ENCODE peak calls at places on chromosomes 16 and 17, in four cellular contexts. One of them, this sample, is unnamed.

GRCh38 chr16:89557936-89558490 is 2.5 kb upstream of the RPL13 start:
- DNase-seq in IMR-90: no peak
- DNase-seq in H9: no peak
- DNase-seq in mesendoderm: no peak
- DNase-seq in this sample: no peak

GRCh38 chr17:14297161-14297851 is 3.6 kb upstream of the HS3ST3B1 start:
- DNase-seq in mesendoderm: peak
- DNase-seq in IMR-90: no peak
- DNase-seq in H9: peak
- DNase-seq in this sample: no peak

GRCh38 chr16:3149630-3150345 is 15.0 kb downstream of the ZNF213 start:
- DNase-seq in mesendoderm: peak
- DNase-seq in H9: peak
- DNase-seq in IMR-90: peak
- DNase-seq in this sample: no peak

GRCh38 chr16:87201052-87201451 is 116.1 kb downstream of the C16orf95 start:
- DNase-seq in H9: no peak
- DNase-seq in mesendoderm: no peak
- DNase-seq in IMR-90: peak
- DNase-seq in this sample: no peak

GRCh38 chr16:7364054-7364407 is 31.4 kb downstream of the RBFOX1 start:
- DNase-seq in IMR-90: no peak
- DNase-seq in mesendoderm: peak
- DNase-seq in H9: no peak
- DNase-seq in this sample: no peak

GRCh38 chr17:79834575-79835469 is 4.4 kb downstream of the CBX4 start:
- DNase-seq in mesendoderm: no peak
- DNase-seq in H9: peak
- DNase-seq in IMR-90: no peak
- DNase-seq in this sample: peak

GRCh38 chr17:78785011-78785662 is 3.1 kb upstream of the CYTH1 start:
- DNase-seq in IMR-90: no peak
- DNase-seq in H9: no peak
- DNase-seq in mesendoderm: no peak
- DNase-seq in this sample: no peak

GRCh38 chr17:3959295-3959899 is 4.8 kb downstream of the ATP2A3 start:
- DNase-seq in H9: no peak
- DNase-seq in IMR-90: peak
- DNase-seq in mesendoderm: no peak
- DNase-seq in this sample: no peak

DNA sequence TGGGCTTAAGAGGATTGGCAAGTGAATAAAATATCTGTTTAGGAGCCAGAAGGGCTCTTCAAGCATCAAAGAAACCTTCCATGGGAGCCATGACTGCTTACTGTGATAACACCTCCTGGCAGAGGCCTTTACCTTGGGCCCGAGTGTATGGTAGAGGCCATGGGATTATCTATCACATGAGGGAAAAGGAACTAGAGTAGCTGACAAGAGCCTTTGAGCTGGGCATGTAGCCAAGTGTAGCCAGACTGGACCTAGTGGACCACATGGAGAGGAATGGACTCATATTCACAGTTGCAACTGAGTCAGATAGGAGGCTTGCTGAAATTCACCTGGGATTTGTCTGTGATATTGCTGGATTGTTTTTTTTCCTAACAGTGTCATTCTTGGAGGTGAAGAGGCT is 276.0 kb upstream of the ZFHX3 start:
- DNase-seq in H9: no peak
- DNase-seq in IMR-90: no peak
- DNase-seq in mesendoderm: no peak
- DNase-seq in this sample: no peak
- H3K56ac ChIP-seq in H9: no peak
- H3K56ac ChIP-seq in IMR-90: no peak
- H3K56ac ChIP-seq in mesendoderm: no peak
- H3K56ac ChIP-seq in this sample: no peak

DNA sequence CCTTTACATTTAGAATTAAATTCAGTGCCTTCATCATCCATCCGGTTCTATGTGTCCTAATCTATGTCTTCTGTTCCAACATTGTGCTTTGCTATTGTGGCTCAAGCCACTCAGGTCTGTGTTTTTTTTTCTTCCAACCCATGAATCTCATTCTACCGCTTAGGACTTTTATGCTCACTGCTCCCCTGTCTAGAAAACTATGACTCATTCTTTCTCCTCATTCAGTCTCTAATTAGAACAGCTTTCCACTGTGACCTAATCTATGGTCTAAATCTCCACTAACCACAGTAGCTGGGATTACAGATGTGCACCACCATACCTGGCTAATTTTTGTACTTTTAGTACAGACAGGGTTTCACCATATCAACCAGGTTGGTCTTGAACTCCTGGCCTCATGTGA is 418.7 kb downstream of the KCNJ2 start:
- DNase-seq in H9: no peak
- DNase-seq in IMR-90: no peak
- DNase-seq in mesendoderm: no peak
- DNase-seq in this sample: no peak
- H3K56ac ChIP-seq in H9: no peak
- H3K56ac ChIP-seq in IMR-90: no peak
- H3K56ac ChIP-seq in mesendoderm: no peak
- H3K56ac ChIP-seq in this sample: no peak

DNA sequence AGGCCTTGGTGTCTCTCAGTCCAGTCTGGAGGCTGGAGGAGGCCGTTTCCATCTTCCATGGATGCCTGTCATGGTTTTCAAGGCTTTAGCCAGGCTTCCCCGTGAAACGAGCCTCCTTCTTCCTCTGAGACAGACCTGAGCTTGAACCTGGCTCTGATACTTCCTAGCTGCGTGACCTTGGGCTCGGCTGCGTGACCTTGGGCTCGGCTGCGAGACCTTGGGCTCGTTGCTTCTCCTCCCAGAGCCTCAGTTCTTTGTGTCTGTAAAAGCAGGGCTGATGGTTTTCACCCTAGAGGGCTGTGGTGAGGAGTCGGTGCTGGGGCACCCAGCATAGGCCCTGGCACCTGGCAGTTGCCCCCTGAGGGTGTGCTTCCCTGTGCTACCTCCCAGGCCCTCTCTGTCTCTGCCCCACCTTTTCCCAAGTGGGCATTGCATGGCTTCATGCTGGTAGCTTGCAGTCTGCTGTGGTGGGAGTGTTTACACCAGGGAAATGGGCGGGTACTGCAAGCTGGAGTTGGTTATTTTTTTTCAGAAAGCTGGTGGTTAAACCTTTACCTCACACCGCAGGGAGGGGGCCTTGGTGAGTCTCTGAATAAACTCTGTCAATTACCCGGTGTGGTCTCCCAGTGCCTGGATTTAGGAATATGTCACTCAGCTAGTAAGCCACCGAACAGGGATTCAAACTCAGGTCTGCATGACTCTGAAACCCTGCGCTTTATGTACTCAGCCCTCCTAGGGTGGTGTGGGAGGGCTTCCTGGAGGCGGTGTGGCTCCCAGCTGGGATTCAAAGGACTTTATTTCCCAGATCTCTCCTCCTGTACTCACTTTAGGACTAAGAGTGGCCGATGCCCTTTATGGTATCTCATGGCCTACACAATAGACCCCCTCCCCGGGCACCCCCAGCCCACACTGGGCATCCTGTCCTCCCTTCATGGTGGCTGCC is 129.0 kb upstream of the CIBAR2 start:
- DNase-seq in IMR-90: no peak
- DNase-seq in H9: no peak
- DNase-seq in mesendoderm: peak
- DNase-seq in this sample: no peak
- H3K56ac ChIP-seq in IMR-90: no peak
- H3K56ac ChIP-seq in H9: no peak
- H3K56ac ChIP-seq in mesendoderm: peak
- H3K56ac ChIP-seq in this sample: no peak

DNA sequence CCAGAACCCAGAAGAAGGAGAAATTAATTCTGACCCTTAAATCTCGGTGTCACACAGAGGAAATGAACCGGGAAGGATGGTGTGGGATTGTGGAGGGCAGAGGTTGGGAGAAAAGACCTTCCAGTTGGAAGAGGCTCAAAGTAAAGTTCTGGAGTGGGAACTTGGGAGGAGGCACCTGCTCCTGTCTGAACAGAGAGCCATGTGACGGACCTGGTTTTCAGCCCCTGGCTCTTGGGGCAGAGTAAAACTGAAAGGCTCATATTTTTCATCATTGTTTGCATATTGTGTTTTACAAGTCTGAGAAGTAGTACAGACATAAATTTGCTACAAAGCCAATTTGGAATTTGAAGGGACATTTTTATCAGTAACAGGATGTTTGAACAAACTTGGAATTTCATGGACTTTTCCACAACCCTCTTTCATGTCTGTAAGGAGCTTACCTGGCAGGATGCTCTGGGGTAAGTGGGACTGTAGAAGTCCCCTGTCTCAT is 24.4 kb upstream of the SEC14L1 start:
- DNase-seq in mesendoderm: no peak
- DNase-seq in H9: no peak
- DNase-seq in IMR-90: no peak
- DNase-seq in this sample: no peak
- H3K56ac ChIP-seq in mesendoderm: no peak
- H3K56ac ChIP-seq in H9: no peak
- H3K56ac ChIP-seq in IMR-90: no peak
- H3K56ac ChIP-seq in this sample: no peak

GRCh38 chr17:51651513-51652298 is 391.4 kb downstream of the UTP18 start:
- DNase-seq in mesendoderm: no peak
- DNase-seq in H9: no peak
- DNase-seq in IMR-90: no peak
- DNase-seq in this sample: no peak
- H3K56ac ChIP-seq in mesendoderm: no peak
- H3K56ac ChIP-seq in H9: no peak
- H3K56ac ChIP-seq in IMR-90: no peak
- H3K56ac ChIP-seq in this sample: no peak

GRCh38 chr16:30750876-30751465 is 2.7 kb downstream of the PHKG2 start:
- DNase-seq in mesendoderm: no peak
- DNase-seq in IMR-90: no peak
- DNase-seq in H9: no peak
- DNase-seq in this sample: no peak

GRCh38 chr16:30747331-30747730 is 894 bp upstream of the PHKG2 start:
- DNase-seq in H9: no peak
- DNase-seq in IMR-90: peak
- DNase-seq in mesendoderm: no peak
- DNase-seq in this sample: no peak

GRCh38 chr16:30747799-30748633 is at the start of gene PHKG2:
- DNase-seq in mesendoderm: peak
- DNase-seq in IMR-90: peak
- DNase-seq in H9: peak
- DNase-seq in this sample: peak

GRCh38 chr16:30746638-30747160 is 1.5 kb upstream of the PHKG2 start:
- DNase-seq in mesendoderm: no peak
- DNase-seq in IMR-90: no peak
- DNase-seq in H9: no peak
- DNase-seq in this sample: no peak

DNA sequence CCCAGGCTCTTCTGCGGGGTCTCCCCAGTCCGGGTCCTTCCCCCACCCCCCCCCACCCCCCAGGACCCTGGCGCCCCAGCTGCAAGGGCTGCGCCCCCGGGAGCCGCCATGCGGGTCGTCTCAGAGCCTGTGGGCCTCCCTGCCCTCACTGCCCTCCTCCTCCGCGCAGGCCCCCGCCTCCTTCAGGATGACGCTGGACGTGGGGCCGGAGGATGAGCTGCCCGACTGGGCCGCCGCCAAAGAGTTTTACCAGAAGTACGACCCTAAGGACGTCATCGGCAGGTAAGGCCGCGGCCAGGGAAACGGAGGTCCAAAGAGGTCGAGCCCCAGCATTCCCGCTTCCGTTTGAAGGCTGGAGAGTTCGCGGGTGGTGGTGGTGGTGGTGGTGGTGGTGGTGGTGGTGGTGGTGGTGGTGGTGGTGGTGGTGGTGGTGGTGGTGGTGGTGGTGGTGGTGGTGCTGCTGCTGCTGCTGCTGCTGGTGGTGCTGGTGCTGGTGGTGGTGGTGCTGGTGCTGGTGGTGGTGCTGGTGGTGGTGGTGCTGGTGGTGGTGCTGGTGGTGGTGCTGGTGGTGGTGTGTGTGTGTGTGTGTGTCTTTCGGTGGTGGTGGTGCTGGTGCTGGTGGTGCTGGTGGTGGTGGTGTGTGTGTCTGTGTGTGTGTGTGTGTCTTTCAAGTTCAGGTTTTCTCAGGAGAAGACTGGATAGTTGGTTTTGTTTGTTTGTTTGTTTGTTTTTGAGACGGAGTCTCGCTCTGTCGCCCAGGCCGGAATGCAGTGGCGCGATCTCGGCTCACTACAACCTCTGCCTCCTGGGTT is 615 bp downstream of the PHKG2 start:
- DNase-seq in mesendoderm: peak
- DNase-seq in H9: peak
- DNase-seq in IMR-90: peak
- DNase-seq in this sample: no peak
- H3K56ac ChIP-seq in mesendoderm: peak
- H3K56ac ChIP-seq in H9: no peak
- H3K56ac ChIP-seq in IMR-90: no peak
- H3K56ac ChIP-seq in this sample: no peak

GRCh38 chr16:19774024-19774423 is 56.0 kb downstream of the IQCK start:
- DNase-seq in H9: no peak
- DNase-seq in mesendoderm: no peak
- DNase-seq in IMR-90: no peak
- DNase-seq in this sample: no peak
- H3K56ac ChIP-seq in H9: no peak
- H3K56ac ChIP-seq in mesendoderm: no peak
- H3K56ac ChIP-seq in IMR-90: no peak
- H3K56ac ChIP-seq in this sample: no peak

This sample was measured in H1.